ENCODE peak calls at places on chromosomes 2 and 18, in five cellular contexts. One of them, this sample, is unnamed.
A peak's percentile ranks its signal among the peaks of the same experiment; 100 is the strongest.

GRCh38 chr2:40158781-40159180 is 293.1 kb downstream of the SLC8A1 start:
- DNase-seq in HepG2: no peak
- DNase-seq in HCT116: no peak
- DNase-seq in mammary epithelial cell: no peak
- DNase-seq in fibroblast of lung: no peak
- DNase-seq in this sample: no peak

GRCh38 chr18:41674466-41674865 is 280.6 kb upstream of the PIK3C3 start:
- DNase-seq in mammary epithelial cell: no peak
- DNase-seq in HepG2: no peak
- DNase-seq in fibroblast of lung: no peak
- DNase-seq in HCT116: no peak
- DNase-seq in this sample: no peak

GRCh38 chr18:30358545-30358944 is 684.0 kb downstream of the DSC3 start:
- DNase-seq in mammary epithelial cell: peak; percentile 94
- DNase-seq in HCT116: no peak
- DNase-seq in fibroblast of lung: peak; percentile 3
- DNase-seq in HepG2: no peak
- DNase-seq in this sample: no peak

GRCh38 chr18:25010623-25011374 is 341.2 kb downstream of the ZNF521 start:
- DNase-seq in fibroblast of lung: no peak
- DNase-seq in mammary epithelial cell: no peak
- DNase-seq in HepG2: no peak
- DNase-seq in HCT116: no peak
- DNase-seq in this sample: no peak

GRCh38 chr2:25347846-25348245 is 6.1 kb upstream of the DNMT3A start:
- DNase-seq in HCT116: no peak
- DNase-seq in mammary epithelial cell: no peak
- DNase-seq in HepG2: no peak
- DNase-seq in fibroblast of lung: peak; percentile 68
- DNase-seq in this sample: no peak

GRCh38 chr2:10477443-10478297 is 29.5 kb upstream of the ODC1 start:
- DNase-seq in HCT116: no peak
- DNase-seq in mammary epithelial cell: no peak
- DNase-seq in fibroblast of lung: no peak
- DNase-seq in HepG2: no peak
- DNase-seq in this sample: no peak

GRCh38 chr2:95300391-95300938 is 3.3 kb downstream of the KCNIP3 start:
- DNase-seq in HCT116: no peak
- DNase-seq in fibroblast of lung: no peak
- DNase-seq in HepG2: no peak
- DNase-seq in mammary epithelial cell: peak; percentile 71
- DNase-seq in this sample: peak; percentile 73

GRCh38 chr2:213016166-213016983 is 135.0 kb downstream of the IKZF2 start:
- DNase-seq in HCT116: no peak
- DNase-seq in fibroblast of lung: no peak
- DNase-seq in mammary epithelial cell: no peak
- DNase-seq in HepG2: no peak
- DNase-seq in this sample: no peak

GRCh38 chr18:65623686-65624085 is 127.1 kb upstream of the CDH7 start:
- DNase-seq in mammary epithelial cell: no peak
- DNase-seq in HepG2: no peak
- DNase-seq in fibroblast of lung: no peak
- DNase-seq in HCT116: no peak
- DNase-seq in this sample: no peak

GRCh38 chr2:113200236-113200635 is 26.5 kb downstream of the PSD4 start:
- DNase-seq in mammary epithelial cell: no peak
- DNase-seq in HCT116: no peak
- DNase-seq in fibroblast of lung: no peak
- DNase-seq in HepG2: no peak
- DNase-seq in this sample: no peak

GRCh38 chr18:76518543-76519155 is 23.6 kb upstream of the ZNF516 start:
- DNase-seq in fibroblast of lung: peak; percentile 55
- DNase-seq in HepG2: no peak
- DNase-seq in mammary epithelial cell: no peak
- DNase-seq in HCT116: no peak
- DNase-seq in this sample: no peak

GRCh38 chr2:238306680-238306998 is 13.7 kb upstream of the TRAF3IP1 start:
- DNase-seq in HCT116: no peak
- DNase-seq in HepG2: no peak
- DNase-seq in mammary epithelial cell: no peak
- DNase-seq in fibroblast of lung: no peak
- DNase-seq in this sample: no peak

GRCh38 chr18:3248670-3249359 is 1.2 kb downstream of the MYL12A start:
- DNase-seq in mammary epithelial cell: peak; percentile 61
- DNase-seq in fibroblast of lung: peak; percentile 70
- DNase-seq in HCT116: no peak
- DNase-seq in HepG2: peak; percentile 61
- DNase-seq in this sample: no peak

GRCh38 chr2:113198790-113199612 is 25.2 kb downstream of the PSD4 start:
- DNase-seq in mammary epithelial cell: peak; percentile 89
- DNase-seq in HCT116: peak; percentile 71
- DNase-seq in HepG2: peak; percentile 73
- DNase-seq in fibroblast of lung: peak; percentile 66
- DNase-seq in this sample: peak; percentile 72

GRCh38 chr2:3105814-3106569 is 271.6 kb downstream of the EIPR1 start:
- DNase-seq in mammary epithelial cell: no peak
- DNase-seq in HCT116: no peak
- DNase-seq in HepG2: no peak
- DNase-seq in fibroblast of lung: no peak
- DNase-seq in this sample: no peak

GRCh38 chr18:77127769-77128671 is 4.6 kb downstream of the MBP start:
- DNase-seq in HepG2: no peak
- DNase-seq in fibroblast of lung: peak; percentile 92
- DNase-seq in HCT116: no peak
- DNase-seq in mammary epithelial cell: peak; percentile 99
- DNase-seq in this sample: peak; percentile 99

GRCh38 chr18:39519741-39520140 is 1954.1 kb upstream of the CELF4 start:
- DNase-seq in fibroblast of lung: no peak
- DNase-seq in HCT116: no peak
- DNase-seq in mammary epithelial cell: peak; percentile 59
- DNase-seq in HepG2: no peak
- DNase-seq in this sample: peak; percentile 4

GRCh38 chr2:220948579-220948978 is 623.5 kb downstream of the EPHA4 start:
- DNase-seq in mammary epithelial cell: no peak
- DNase-seq in HepG2: no peak
- DNase-seq in fibroblast of lung: no peak
- DNase-seq in HCT116: no peak
- DNase-seq in this sample: no peak

GRCh38 chr2:18062892-18063291 is 184.4 kb downstream of the KCNS3 start:
- DNase-seq in HCT116: no peak
- DNase-seq in HepG2: no peak
- DNase-seq in mammary epithelial cell: no peak
- DNase-seq in fibroblast of lung: no peak
- DNase-seq in this sample: no peak

GRCh38 chr18:7637269-7637668 is 70.2 kb downstream of the PTPRM start:
- DNase-seq in fibroblast of lung: peak; percentile 33
- DNase-seq in HCT116: no peak
- DNase-seq in mammary epithelial cell: no peak
- DNase-seq in HepG2: peak; percentile 80
- DNase-seq in this sample: no peak

GRCh38 chr2:223993634-223994232 is 36.5 kb downstream of the MRPL44 start:
- DNase-seq in HCT116: peak; percentile 78
- DNase-seq in mammary epithelial cell: peak; percentile 48
- DNase-seq in fibroblast of lung: peak; percentile 90
- DNase-seq in HepG2: peak; percentile 77
- DNase-seq in this sample: peak; percentile 70

GRCh38 chr2:40433739-40434138 is 18.2 kb downstream of the SLC8A1 start:
- DNase-seq in mammary epithelial cell: no peak
- DNase-seq in HCT116: no peak
- DNase-seq in fibroblast of lung: no peak
- DNase-seq in HepG2: no peak
- DNase-seq in this sample: no peak

GRCh38 chr2:215421859-215422461 is 13.9 kb downstream of the FN1 start:
- DNase-seq in HCT116: no peak
- DNase-seq in mammary epithelial cell: no peak
- DNase-seq in HepG2: no peak
- DNase-seq in fibroblast of lung: peak; percentile 69
- DNase-seq in this sample: no peak
- H3K27ac ChIP-seq in HCT116: no peak overlapping the region
- H3K27ac ChIP-seq in mammary epithelial cell: no peak overlapping the region
- H3K27ac ChIP-seq in HepG2: peak overlapping the region; percentile 77
- H3K27ac ChIP-seq in fibroblast of lung: no peak overlapping the region
- H3K27ac ChIP-seq in this sample: no peak overlapping the region

GRCh38 chr2:129233751-129234406 is 745.6 kb upstream of the RAB6C start:
- DNase-seq in HCT116: no peak
- DNase-seq in mammary epithelial cell: peak; percentile 42
- DNase-seq in HepG2: no peak
- DNase-seq in fibroblast of lung: peak; percentile 4
- DNase-seq in this sample: no peak
- H2AFZ ChIP-seq in HCT116: no peak overlapping the region
- H2AFZ ChIP-seq in mammary epithelial cell: no peak overlapping the region
- H2AFZ ChIP-seq in HepG2: no peak overlapping the region
- H2AFZ ChIP-seq in fibroblast of lung: no peak overlapping the region
- H2AFZ ChIP-seq in this sample: no peak overlapping the region

GRCh38 chr18:46917808-46918600 is 602 bp downstream of the KATNAL2 start:
- DNase-seq in HCT116: no peak
- DNase-seq in mammary epithelial cell: peak; percentile 28
- DNase-seq in HepG2: no peak
- DNase-seq in fibroblast of lung: peak; percentile 61
- DNase-seq in this sample: peak; percentile 4
- TF ChIP-seq EZH2 in HCT116: no peak
- TF ChIP-seq EZH2 in mammary epithelial cell: no peak
- TF ChIP-seq EZH2 in HepG2: no peak
- TF ChIP-seq EZH2 in fibroblast of lung: no peak
- TF ChIP-seq EZH2 in this sample: no peak

GRCh38 chr18:58714259-58714658 is 43.0 kb downstream of the MALT1 start:
- DNase-seq in fibroblast of lung: no peak
- DNase-seq in mammary epithelial cell: no peak
- DNase-seq in HepG2: no peak
- DNase-seq in HCT116: no peak
- DNase-seq in this sample: no peak
- H3K27ac ChIP-seq in fibroblast of lung: no peak overlapping the region
- H3K27ac ChIP-seq in mammary epithelial cell: no peak overlapping the region
- H3K27ac ChIP-seq in HepG2: no peak overlapping the region
- H3K27ac ChIP-seq in HCT116: no peak overlapping the region
- H3K27ac ChIP-seq in this sample: no peak overlapping the region

DNA sequence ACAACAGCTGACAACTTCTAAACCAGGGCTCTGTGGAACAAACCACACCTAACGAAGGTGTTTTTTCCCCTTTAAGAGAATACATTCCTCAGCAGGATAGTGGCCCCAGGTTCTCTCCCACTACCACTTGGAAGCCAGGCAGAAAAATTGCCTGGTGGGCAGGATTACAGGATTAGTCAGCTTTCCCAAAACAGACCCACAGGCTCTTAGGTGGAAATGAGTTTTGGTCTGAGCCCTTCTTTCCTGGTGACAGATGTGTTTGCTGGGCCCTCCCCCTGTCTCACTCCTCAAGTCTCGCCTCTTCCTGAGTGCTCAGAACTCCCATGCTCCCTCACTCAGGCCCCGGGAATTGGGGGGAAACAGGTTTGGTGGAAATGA is 139.4 kb upstream of the HAAO start:
- DNase-seq in HepG2: no peak
- DNase-seq in mammary epithelial cell: no peak
- DNase-seq in HCT116: no peak
- DNase-seq in fibroblast of lung: no peak
- DNase-seq in this sample: no peak
- H2AFZ ChIP-seq in HepG2: peak overlapping the region; percentile 29
- H2AFZ ChIP-seq in mammary epithelial cell: peak overlapping the region; percentile 31
- H2AFZ ChIP-seq in HCT116: no peak overlapping the region
- H2AFZ ChIP-seq in fibroblast of lung: no peak overlapping the region
- H2AFZ ChIP-seq in this sample: no peak overlapping the region

This sample was measured in PC-9.